ENCODE peak calls at places on chromosome 18, in eight cellular contexts. F, Q, B, T, Z, Y, R and M are unnamed samples. For H3K4me1, the result is how much of the 10 kb centered on the place peaks cover.

GRCh38 chr18:48542513-48543181 is 3.8 kb downstream of the CTIF start:
- DNase-seq in Y (no peak), R (peak), T (no peak), Z (no peak), Q (peak), F (no peak), B (no peak), M (no peak)

GRCh38 chr18:80171190-80171872 is 62.3 kb downstream of the ADNP2 start:
- DNase-seq in B (no peak), Z (no peak), Y (peak), Q (no peak), F (peak), R (peak), T (peak), M (peak)

GRCh38 chr18:69626643-69627242 is 226.1 kb downstream of the DOK6 start:
- DNase-seq in F (no peak), T (no peak), Z (no peak), Y (no peak), B (no peak), R (no peak), Q (no peak), M (no peak)

GRCh38 chr18:75546964-75547363 is 119.5 kb upstream of the SMIM21 start:
- DNase-seq in F (no peak), Q (no peak), B (no peak), R (peak), T (no peak), Y (no peak), Z (no peak), M (no peak)

GRCh38 chr18:10010611-10011015 is 96.8 kb downstream of the VAPA start:
- DNase-seq in Q (no peak), T (no peak), F (peak), R (no peak), Y (no peak), Z (no peak), B (peak), M (peak)

GRCh38 chr18:59904051-59904601 is 4.3 kb downstream of the PMAIP1 start:
- DNase-seq in T (no peak), Y (no peak), R (no peak), B (no peak), Z (no peak), Q (no peak), F (no peak), M (no peak)

GRCh38 chr18:53990485-53990884 is 234.0 kb downstream of the MBD2 start:
- DNase-seq in R (no peak), F (no peak), Q (no peak), Z (no peak), B (no peak), Y (no peak), T (no peak), M (no peak)

GRCh38 chr18:43846302-43846701 is 569.0 kb upstream of the SYT4 start:
- DNase-seq in B (no peak), T (no peak), F (no peak), Z (no peak), Q (no peak), Y (no peak), R (no peak), M (no peak)

GRCh38 chr18:616380-616995 is 19.7 kb downstream of the CLUL1 start:
- DNase-seq in Z (peak), F (no peak), Y (no peak), B (no peak), T (no peak), Q (no peak), R (peak), M (no peak)

GRCh38 chr18:49342690-49343089 is 117.8 kb downstream of the DYM start:
- DNase-seq in T (no peak), Y (no peak), Q (peak), F (no peak), R (no peak), B (no peak), Z (no peak), M (no peak)

GRCh38 chr18:37385846-37386435 is 179.7 kb downstream of the CELF4 start:
- DNase-seq in Z (peak), F (no peak), Q (no peak), Y (no peak), T (no peak), R (peak), B (no peak), M (no peak)

GRCh38 chr18:27797484-27797883 is 379.4 kb downstream of the CDH2 start:
- DNase-seq in B (no peak), F (no peak), Q (no peak), T (no peak), Y (no peak), R (no peak), Z (peak), M (no peak)
- H3K4me3 ChIP-seq in B (no peak), F (no peak), Q (no peak), T (no peak), Y (no peak), R (no peak), Z (no peak), M (no peak)

DNA sequence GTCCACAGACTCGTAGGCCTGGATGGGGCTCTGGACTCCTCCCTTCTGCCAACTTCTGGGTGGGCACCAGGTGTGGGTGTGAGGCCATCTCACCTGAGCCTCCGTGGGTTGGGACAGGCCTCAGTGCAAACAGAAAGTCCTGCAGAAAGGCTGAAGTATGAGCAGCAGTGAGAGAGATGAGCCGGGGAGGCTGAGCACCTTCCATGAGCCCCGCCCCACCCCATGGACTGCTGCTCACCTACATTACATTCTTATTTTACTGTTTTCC is 15.9 kb downstream of the LDLRAD4 start:
- DNase-seq in F (no peak), R (no peak), T (no peak), B (no peak), Y (no peak), Q (no peak), Z (no peak), M (no peak)
- H3K4me1 ChIP-seq in F (under half), R (under half), T (under half), B (under half), Y (under half), Q (under half), Z (under half), M (under half)

GRCh38 chr18:22490429-22490846 is 72.7 kb upstream of the CTAGE1 start:
- DNase-seq in R (peak), Z (no peak), T (no peak), F (no peak), B (no peak), Q (no peak), Y (no peak), M (no peak)
- TF ChIP-seq CTCF in R (peak), Z (no peak), T (peak), F (no peak), B (no peak), Q (no peak), Y (no peak), M (peak)

GRCh38 chr18:24432618-24433017 is 6.1 kb downstream of the IMPACT start:
- DNase-seq in B (no peak), T (no peak), Q (no peak), Y (no peak), Z (no peak), F (no peak), R (no peak), M (no peak)

GRCh38 chr18:24436939-24437338 is 10.5 kb downstream of the IMPACT start:
- DNase-seq in T (no peak), B (no peak), Y (no peak), F (no peak), Z (no peak), R (no peak), Q (no peak), M (no peak)
- H3K4me3 ChIP-seq in T (no peak), B (no peak), Y (no peak), F (no peak), Z (no peak), R (no peak), Q (no peak), M (no peak)